ENCODE peak calls at places on chromosome 3, in eight cellular contexts. Z, D, W, B, T, I, O and S are unnamed samples.

GRCh38 chr3:143674100-143674968 is 173.9 kb downstream of the SLC9A9 start:
- DNase-seq in D (peak; percentile 64), W (peak; percentile 24), T (peak; percentile 52), Z (peak; percentile 71), B (peak; percentile 73), O (peak; percentile 82), I (peak; percentile 25), S (peak; percentile 46)

GRCh38 chr3:112117826-112118571 is 15.0 kb downstream of the GCSAM start:
- DNase-seq in I (no peak), D (no peak), W (no peak), T (no peak), B (no peak), O (no peak), Z (no peak), S (no peak)

GRCh38 chr3:96070682-96071081 is 743.7 kb upstream of the EPHA6 start:
- DNase-seq in Z (no peak), I (no peak), D (no peak), B (no peak), T (no peak), W (no peak), O (no peak), S (no peak)

GRCh38 chr3:72887723-72888545 is at the start of gene GXYLT2:
- DNase-seq in W (no peak), O (peak; percentile 75), I (no peak), T (peak; percentile 78), B (peak; percentile 70), Z (no peak), D (no peak), S (no peak)

GRCh38 chr3:160129459-160130061 is 95.7 kb upstream of the C3orf80 start:
- DNase-seq in W (no peak), I (no peak), O (no peak), B (peak; percentile 38), D (peak; percentile 75), Z (no peak), T (no peak), S (no peak)

GRCh38 chr3:27573780-27574437 is 89.7 kb upstream of the SLC4A7 start:
- DNase-seq in W (no peak), Z (no peak), I (no peak), O (no peak), B (no peak), T (no peak), D (no peak), S (no peak)

GRCh38 chr3:135191690-135192089 is 396.6 kb downstream of the EPHB1 start:
- DNase-seq in D (no peak), B (no peak), O (no peak), I (no peak), T (no peak), W (no peak), Z (no peak), S (no peak)

GRCh38 chr3:178588593-178588992 is 52.4 kb downstream of the KCNMB2 start:
- DNase-seq in T (no peak), O (no peak), B (no peak), I (no peak), Z (no peak), D (no peak), W (no peak), S (no peak)

GRCh38 chr3:78645628-78646310 is 1122.0 kb downstream of the ROBO1 start:
- DNase-seq in O (peak; percentile 69), I (no peak), B (peak; percentile 62), Z (no peak), D (peak; percentile 29), W (no peak), T (peak; percentile 34), S (no peak)

GRCh38 chr3:129428382-129429079 is at the start of gene EFCAB12:
- DNase-seq in T (peak; percentile 88), O (peak; percentile 91), D (peak; percentile 95), I (peak; percentile 77), B (peak; percentile 89), Z (peak; percentile 76), W (peak; percentile 86), S (peak; percentile 81)

GRCh38 chr3:79361748-79362378 is 405.9 kb downstream of the ROBO1 start:
- DNase-seq in T (peak; percentile 20), D (peak; percentile 5), B (peak; percentile 47), W (no peak), O (peak; percentile 35), Z (no peak), I (no peak), S (no peak)

GRCh38 chr3:10371167-10371566 is 50.3 kb upstream of the SEC13 start:
- DNase-seq in D (no peak), T (no peak), Z (no peak), W (no peak), B (peak; percentile 6), I (no peak), O (no peak), S (no peak)

GRCh38 chr3:120615863-120616599 is 19.9 kb downstream of the NDUFB4 start:
- DNase-seq in O (no peak), B (no peak), I (no peak), Z (no peak), T (no peak), W (no peak), D (no peak), S (no peak)

GRCh38 chr3:131731709-131732108 is 228.9 kb upstream of the MRPL3 start:
- DNase-seq in Z (no peak), O (no peak), I (no peak), T (no peak), D (no peak), W (no peak), B (no peak), S (no peak)

GRCh38 chr3:44966795-44967278 is 9.1 kb downstream of the ZDHHC3 start:
- DNase-seq in D (peak; percentile 60), I (no peak), W (no peak), T (no peak), B (peak; percentile 83), O (no peak), Z (no peak), S (no peak)

GRCh38 chr3:127544151-127544805 is 46.3 kb downstream of the TPRA1 start:
- DNase-seq in T (peak; percentile 93), B (peak; percentile 62), O (peak; percentile 89), W (peak; percentile 40), I (peak; percentile 36), Z (peak; percentile 49), D (peak; percentile 74), S (peak; percentile 44)

GRCh38 chr3:49119439-49119838 is 1.2 kb downstream of the USP19 start:
- DNase-seq in O (no peak), I (no peak), T (no peak), B (no peak), Z (no peak), W (no peak), D (no peak), S (no peak)

GRCh38 chr3:187762792-187763191 is 17.5 kb upstream of the BCL6 start:
- DNase-seq in W (no peak), Z (no peak), I (no peak), B (no peak), D (no peak), O (no peak), T (no peak), S (no peak)

GRCh38 chr3:194045919-194046318 is 90.0 kb upstream of the HES1 start:
- DNase-seq in B (no peak), W (no peak), T (no peak), O (no peak), Z (no peak), D (no peak), I (no peak), S (no peak)